ENCODE peak calls at places on chromosomes 7 and 10, in nine cellular contexts. Z is anterior cingulate cortex; A is ELF-1; I is stimulated activated CD4-positive, alpha-beta T cell treated with anti-CD3 and anti-CD28 coated beads, Interleukin-12 subunit alpha, Interleukin-12 subunit beta, amount 100 ng/mL, for 48 hours; H is EH; B is T47D; U is AML-193; O is NCI-H460; S is foreskin fibroblast. V is an unnamed sample.

GRCh38 chr7:132932321-132933075 is 149.4 kb downstream of the CHCHD3 start:
- DNase-seq in Z (no peak), A (peak), I (no peak), H (peak), B (no peak), U (no peak), O (no peak), S (peak), V (no peak)

GRCh38 chr7:95476072-95476845 is 9.5 kb upstream of the ASB4 start:
- DNase-seq in Z (no peak), A (peak), I (no peak), H (no peak), B (no peak), U (no peak), O (no peak), S (no peak), V (no peak)

GRCh38 chr7:73341877-73342276 is 13.9 kb downstream of the FKBP6 start:
- DNase-seq in Z (no peak), A (no peak), I (no peak), H (peak), B (no peak), U (no peak), O (no peak), S (peak), V (peak)

GRCh38 chr10:62916157-62916603 is 100.0 kb upstream of the EGR2 start:
- DNase-seq in Z (no peak), A (no peak), I (no peak), H (peak), B (no peak), U (peak), O (peak), S (peak), V (peak)

GRCh38 chr10:13382759-13383753 is 35.0 kb upstream of the SEPHS1 start:
- DNase-seq in Z (no peak), A (peak), I (no peak), H (no peak), B (no peak), U (no peak), O (no peak), S (peak), V (peak)

GRCh38 chr7:4842302-4843064 is 19.3 kb downstream of the PAPOLB start:
- DNase-seq in Z (no peak), A (no peak), I (no peak), H (no peak), B (no peak), U (no peak), O (no peak), S (no peak), V (no peak)

GRCh38 chr10:78416031-78416800 is 382.6 kb downstream of the RPS24 start:
- DNase-seq in Z (no peak), A (no peak), I (no peak), H (peak), B (no peak), U (no peak), O (no peak), S (peak), V (peak)

GRCh38 chr7:54245046-54245445 is 297.1 kb upstream of the VSTM2A start:
- DNase-seq in Z (no peak), A (no peak), I (no peak), H (no peak), B (no peak), U (no peak), O (no peak), S (no peak), V (no peak)

GRCh38 chr7:117715784-117716445 is 157.3 kb downstream of the CTTNBP2 start:
- DNase-seq in Z (no peak), A (peak), I (peak), H (peak), B (peak), U (peak), O (peak), S (peak), V (peak)

GRCh38 chr7:52270301-52270700 is 765.1 kb upstream of the POM121L12 start:
- DNase-seq in Z (no peak), A (no peak), I (no peak), H (no peak), B (no peak), U (no peak), O (no peak), S (no peak), V (no peak)

GRCh38 chr7:23680417-23681405 is 712 bp downstream of the FAM221A start:
- DNase-seq in Z (peak), A (peak), I (peak), H (peak), B (peak), U (peak), O (no peak), S (peak), V (peak)

GRCh38 chr7:154231732-154232131 is 179.5 kb downstream of the DPP6 start:
- DNase-seq in Z (no peak), A (peak), I (no peak), H (no peak), B (no peak), U (peak), O (no peak), S (no peak), V (no peak)

GRCh38 chr10:42783181-42783549 is 570 bp downstream of the BMS1 start:
- DNase-seq in Z (no peak), A (no peak), I (peak), H (peak), B (no peak), U (no peak), O (peak), S (peak), V (peak)

GRCh38 chr7:1224093-1224702 is 8.5 kb upstream of the UNCX start:
- DNase-seq in Z (no peak), A (peak), I (no peak), H (no peak), B (no peak), U (no peak), O (no peak), S (peak), V (no peak)

GRCh38 chr10:85003083-85003482 is 674.7 kb downstream of the CCSER2 start:
- DNase-seq in Z (no peak), A (no peak), I (no peak), H (no peak), B (no peak), U (no peak), O (no peak), S (no peak), V (no peak)

GRCh38 chr7:29190349-29191045 is 4.1 kb upstream of the CHN2 start:
- DNase-seq in Z (no peak), A (no peak), I (no peak), H (no peak), B (no peak), U (no peak), O (no peak), S (no peak), V (no peak)

GRCh38 chr7:44727346-44728262 is 21.0 kb upstream of the ZMIZ2 start:
- DNase-seq in Z (no peak), A (peak), I (no peak), H (peak), B (no peak), U (no peak), O (no peak), S (peak), V (peak)

GRCh38 chr7:28086198-28086597 is 94.4 kb downstream of the JAZF1 start:
- DNase-seq in Z (no peak), A (no peak), I (no peak), H (no peak), B (no peak), U (no peak), O (no peak), S (no peak), V (no peak)

GRCh38 chr10:88187472-88187871 is 324.0 kb downstream of the PTEN start:
- DNase-seq in Z (no peak), A (no peak), I (no peak), H (no peak), B (no peak), U (peak), O (no peak), S (no peak), V (no peak)

GRCh38 chr10:87860156-87860795 is 3.1 kb downstream of the KLLN start:
- DNase-seq in Z (no peak), A (no peak), I (no peak), H (peak), B (peak), U (peak), O (peak), S (peak), V (peak)

GRCh38 chr7:104156842-104157277 is 51.0 kb downstream of the ORC5 start:
- DNase-seq in Z (no peak), A (no peak), I (no peak), H (peak), B (no peak), U (peak), O (peak), S (peak), V (peak)

GRCh38 chr10:30557884-30558283 is 71.7 kb downstream of the LYZL2 start:
- DNase-seq in Z (no peak), A (peak), I (no peak), H (peak), B (no peak), U (peak), O (peak), S (peak), V (peak)